ENCODE peak calls at places on chromosomes 4 and X, in seven cellular contexts. L is left ventricle myocardium inferior; T is NCI-H2171; G is GDM1; R is progenitor cell of endocrine pancreas; Y is activated CD8-positive, alpha-beta memory T cell treated with anti-CD3 and anti-CD28 coated beads, Interleukin-2, amount 10 ng/mL, durations not matched to agents 7 days and 5 days; C is HFF-Myc. Q is an unnamed sample.

GRCh38 chr4:9946171-9946570 is 75.1 kb downstream of the SLC2A9 start:
- DNase-seq in C (no peak), T (no peak), L (no peak), R (no peak), Y (peak; percentile 22), G (no peak), Q (no peak)

GRCh38 chrX:119692241-119693031 is 532 bp downstream of the SEPTIN6 start:
- DNase-seq in L (peak; percentile 28), R (peak; percentile 17), Y (peak; percentile 73), G (peak; percentile 36), T (peak; percentile 9), C (no peak), Q (peak; percentile 59)

GRCh38 chr4:153945704-153946103 is 156.8 kb upstream of the SFRP2 start:
- DNase-seq in T (no peak), C (no peak), G (no peak), R (no peak), Y (no peak), L (no peak), Q (no peak)

GRCh38 chrX:136176399-136176825 is 29.1 kb downstream of the FHL1 start:
- DNase-seq in R (no peak), Y (no peak), C (no peak), L (no peak), G (no peak), T (no peak), Q (no peak)

GRCh38 chr4:37816006-37816405 is 10.5 kb upstream of the PGM2 start:
- DNase-seq in T (no peak), G (peak; percentile 27), C (no peak), Y (peak; percentile 45), R (no peak), L (no peak), Q (no peak)

GRCh38 chr4:40055379-40055872 is 1.2 kb upstream of the N4BP2 start:
- DNase-seq in G (no peak), Y (peak; percentile 83), C (no peak), L (no peak), R (no peak), T (no peak), Q (no peak)

GRCh38 chrX:50941638-50942037 is 31.1 kb downstream of the BMP15 start:
- DNase-seq in G (no peak), Y (no peak), R (no peak), L (no peak), C (no peak), T (no peak), Q (no peak)

GRCh38 chr4:153296424-153296823 is 48.1 kb upstream of the MND1 start:
- DNase-seq in T (no peak), C (no peak), R (no peak), Y (no peak), G (no peak), L (no peak), Q (no peak)

GRCh38 chrX:68945603-68946228 is 116.9 kb downstream of the EFNB1 start:
- DNase-seq in L (no peak), R (peak; percentile 8), G (no peak), C (no peak), T (no peak), Y (no peak), Q (peak; percentile 33)

GRCh38 chrX:1178580-1179057 is 33.8 kb downstream of the CRLF2 start:
- DNase-seq in Y (peak; percentile 40), C (no peak), R (no peak), T (no peak), L (no peak), G (no peak), Q (no peak)

GRCh38 chr4:123299212-123299651 is 97.4 kb upstream of the SPRY1 start:
- DNase-seq in R (no peak), Y (no peak), G (no peak), T (no peak), C (no peak), L (no peak), Q (no peak)

GRCh38 chrX:107716816-107717700 is 58.5 kb downstream of the TSC22D3 start:
- DNase-seq in L (peak; percentile 83), T (no peak), Y (peak; percentile 93), C (no peak), R (peak; percentile 18), G (peak; percentile 76), Q (peak; percentile 88)

GRCh38 chr4:99763635-99764101 is 53.0 kb upstream of the DAPP1 start:
- DNase-seq in L (no peak), G (no peak), Y (no peak), R (no peak), C (peak; percentile 45), T (no peak), Q (no peak)

Q was measured in left cardiac atrium.